ENCODE peak calls at places on chromosomes 6 and 20, in eight cellular contexts. M is cardiac septum; I is Caco-2; X is cardiac fibroblast; C is KBM-7; O is H9; H is naive thymus-derived CD8-positive, alpha-beta T cell; Y is Ammon's horn. S is an unnamed sample.

GRCh38 chr6:137661601-137662000 is 167.4 kb upstream of the OLIG3 start:
- DNase-seq in H (peak; percentile 38), C (no peak), X (peak; percentile 56), O (peak; percentile 45), M (no peak), I (peak; percentile 42), Y (no peak), S (peak; percentile 62)

GRCh38 chr20:5977223-5977622 is 26.8 kb downstream of the MCM8 start:
- DNase-seq in H (no peak), M (no peak), Y (no peak), C (no peak), I (no peak), X (no peak), O (no peak), S (no peak)

GRCh38 chr6:43285415-43285814 is 12.6 kb upstream of the SLC22A7 start:
- DNase-seq in O (no peak), C (no peak), Y (no peak), H (no peak), M (no peak), I (no peak), X (no peak), S (no peak)

GRCh38 chr20:8043687-8044278 is 24.2 kb upstream of the TMX4 start:
- DNase-seq in H (peak; percentile 66), M (no peak), X (peak; percentile 74), O (no peak), Y (peak; percentile 70), C (peak; percentile 56), I (peak; percentile 80), S (no peak)

GRCh38 chr20:10249048-10249770 is 30.6 kb downstream of the SNAP25 start:
- DNase-seq in I (no peak), X (no peak), M (no peak), H (no peak), Y (no peak), C (no peak), O (peak; percentile 43), S (no peak)

GRCh38 chr6:166353507-166353906 is 11.2 kb upstream of the SFT2D1 start:
- DNase-seq in H (no peak), Y (no peak), M (no peak), C (no peak), I (no peak), O (no peak), X (no peak), S (no peak)

GRCh38 chr6:137995371-137995770 is 111.8 kb downstream of the PERP start:
- DNase-seq in M (no peak), H (no peak), I (no peak), C (no peak), X (no peak), O (no peak), Y (no peak), S (no peak)

GRCh38 chr6:11197175-11197535 is 35.3 kb downstream of the NEDD9 start:
- DNase-seq in O (no peak), H (no peak), Y (no peak), I (no peak), X (peak; percentile 92), C (no peak), M (no peak), S (no peak)

GRCh38 chr6:12343440-12344162 is 53.4 kb downstream of the EDN1 start:
- DNase-seq in C (no peak), I (peak; percentile 62), O (no peak), M (no peak), X (no peak), Y (no peak), H (no peak), S (no peak)

GRCh38 chr6:16136536-16137450 is 7.9 kb downstream of the MYLIP start:
- DNase-seq in H (peak; percentile 45), Y (no peak), O (no peak), I (no peak), X (peak; percentile 65), C (no peak), M (no peak), S (no peak)